ENCODE peak calls at places on chromosome 1, in five cellular contexts. W is NT2/D1; O is Peyer's patch; X is prostate gland; E is CD4-positive, alpha-beta memory T cell. A is an unnamed sample.

GRCh38 chr1:101520302-101520701 is 283.5 kb downstream of the S1PR1 start:
- DNase-seq in E (peak; percentile 22), W (peak; percentile 49), X (no peak), O (no peak), A (peak; percentile 35)

GRCh38 chr1:247415423-247416361 is at the start of gene NLRP3:
- DNase-seq in E (peak; percentile 43), X (no peak), O (peak; percentile 79), W (no peak), A (no peak)

GRCh38 chr1:193819376-193819775 is 633.0 kb upstream of the B3GALT2 start:
- DNase-seq in E (no peak), O (no peak), X (no peak), W (no peak), A (no peak)

GRCh38 chr1:54355931-54356679 is 50.1 kb downstream of the SSBP3 start:
- DNase-seq in W (no peak), E (no peak), X (no peak), O (no peak), A (no peak)

GRCh38 chr1:99814373-99814900 is 35.7 kb upstream of the AGL start:
- DNase-seq in E (no peak), W (no peak), X (no peak), O (no peak), A (no peak)

GRCh38 chr1:56993355-56993985 is 27.7 kb upstream of the C8B start:
- DNase-seq in X (no peak), O (no peak), W (no peak), E (no peak), A (no peak)

GRCh38 chr1:243917177-243917862 is 67.3 kb upstream of the AKT3 start:
- DNase-seq in X (peak; percentile 11), O (no peak), W (peak; percentile 74), E (peak; percentile 7), A (peak; percentile 87)

GRCh38 chr1:53727461-53727860 is 11.5 kb downstream of the GLIS1 start:
- DNase-seq in E (no peak), X (no peak), O (no peak), W (no peak), A (no peak)

GRCh38 chr1:220045356-220046051 is 801 bp downstream of the EPRS1 start:
- DNase-seq in W (no peak), X (no peak), O (no peak), E (peak; percentile 8), A (no peak)

GRCh38 chr1:33396188-33397124 is 34.4 kb downstream of the PHC2 start:
- DNase-seq in E (no peak), X (no peak), W (no peak), O (no peak), A (no peak)

GRCh38 chr1:169513208-169513607 is 27.5 kb upstream of the SLC19A2 start:
- DNase-seq in O (no peak), W (no peak), X (no peak), E (no peak), A (no peak)

GRCh38 chr1:110916669-110917306 is 43.8 kb downstream of the CD53 start:
- DNase-seq in O (no peak), X (no peak), E (no peak), W (no peak), A (no peak)

GRCh38 chr1:209844695-209845404 is 17.1 kb downstream of the UTP25 start:
- DNase-seq in W (no peak), X (no peak), O (no peak), E (no peak), A (no peak)

GRCh38 chr1:240092301-240093119 is 827 bp downstream of the FMN2 start:
- DNase-seq in W (no peak), O (no peak), E (no peak), X (no peak), A (no peak)

GRCh38 chr1:76770979-76771378 is 96.3 kb upstream of the ST6GALNAC5 start:
- DNase-seq in W (no peak), O (no peak), X (no peak), E (no peak), A (peak; percentile 88)

GRCh38 chr1:67001682-67002425 is 52.1 kb downstream of the SLC35D1 start:
- DNase-seq in X (no peak), O (no peak), W (no peak), E (no peak), A (no peak)

GRCh38 chr1:179169616-179170467 is 59.6 kb downstream of the ABL2 start:
- DNase-seq in W (no peak), O (no peak), X (no peak), E (no peak), A (no peak)

GRCh38 chr1:18532390-18533170 is 51.9 kb downstream of the KLHDC7A start:
- DNase-seq in W (no peak), E (no peak), X (no peak), O (no peak), A (no peak)

GRCh38 chr1:94039514-94039870 is 81.5 kb downstream of the ABCA4 start:
- DNase-seq in E (peak; percentile 23), X (peak; percentile 47), O (peak; percentile 38), W (peak; percentile 88), A (peak; percentile 89)

GRCh38 chr1:88228153-88228552 is 455.9 kb upstream of the PKN2 start:
- DNase-seq in W (no peak), E (no peak), X (no peak), O (no peak), A (no peak)

GRCh38 chr1:180773210-180773865 is 139.4 kb upstream of the KIAA1614 start:
- DNase-seq in E (no peak), X (no peak), W (no peak), O (no peak), A (no peak)

GRCh38 chr1:41672173-41672572 is 187.7 kb upstream of the EDN2 start:
- DNase-seq in X (peak; percentile 43), E (no peak), O (no peak), W (peak; percentile 63), A (peak; percentile 55)

GRCh38 chr1:27934818-27935549 is at the start of gene SMPDL3B:
- DNase-seq in X (peak; percentile 31), O (no peak), W (peak; percentile 80), E (no peak), A (no peak)

GRCh38 chr1:66478116-66478515 is 55.8 kb upstream of the SGIP1 start:
- DNase-seq in X (no peak), W (no peak), E (no peak), O (no peak), A (no peak)

GRCh38 chr1:67874501-67875111 is 41.3 kb upstream of the GNG12 start:
- DNase-seq in E (no peak), W (no peak), X (no peak), O (no peak), A (no peak)

GRCh38 chr1:58799650-58800049 is 15.8 kb upstream of the JUN start:
- DNase-seq in W (no peak), X (no peak), O (no peak), E (no peak), A (no peak)

GRCh38 chr1:56031011-56031410 is 548.4 kb downstream of the PLPP3 start:
- DNase-seq in W (no peak), O (no peak), X (no peak), E (no peak), A (no peak)

GRCh38 chr1:73593379-73593778 is 604.6 kb downstream of the LRRIQ3 start:
- DNase-seq in E (no peak), X (peak; percentile 72), W (peak; percentile 57), O (no peak), A (peak; percentile 18)

GRCh38 chr1:39409055-39409816 is 82.2 kb upstream of the BMP8A start:
- DNase-seq in W (peak; percentile 86), O (peak; percentile 39), X (no peak), E (no peak), A (peak; percentile 65)

GRCh38 chr1:914253-914890 is 9.4 kb upstream of the SAMD11 start:
- DNase-seq in O (no peak), W (no peak), X (no peak), E (no peak), A (no peak)
- H3K27me3 ChIP-seq in O (no peaks in the 10 kb centered on the region), W (peaks cover 44% of the 10 kb centered on the region), X (peaks cover 12% of the 10 kb centered on the region), E (no peaks in the 10 kb centered on the region), A (peaks cover 47% of the 10 kb centered on the region)

DNA sequence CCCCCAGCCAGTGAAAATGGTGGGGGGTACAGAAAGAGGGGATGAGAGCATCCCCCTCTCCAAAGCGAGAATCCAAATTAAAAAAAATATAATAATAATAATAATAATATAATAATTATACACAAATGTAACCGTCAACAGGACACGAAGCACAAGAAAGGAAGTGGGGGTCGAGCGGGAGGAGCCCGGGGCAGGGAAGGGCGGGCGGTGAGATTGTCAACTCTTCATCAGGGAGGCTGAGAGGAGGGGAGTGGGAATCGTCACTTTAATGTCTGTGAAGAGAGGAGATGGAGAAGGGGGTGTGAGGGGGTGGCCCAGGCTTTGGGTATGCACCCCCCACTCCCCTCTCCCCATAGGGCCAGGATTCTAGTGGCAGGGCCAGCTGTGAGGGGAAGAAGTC is 33.2 kb downstream of the MEF2D start:
- DNase-seq in E (no peak), X (no peak), O (no peak), W (no peak), A (no peak)
- H3K4me1 ChIP-seq in E (peaks cover 14% of the 10 kb centered on the region), X (peaks cover 37% of the 10 kb centered on the region), O (no peaks in the 10 kb centered on the region), W (peaks cover 29% of the 10 kb centered on the region), A (no peaks in the 10 kb centered on the region)

DNA sequence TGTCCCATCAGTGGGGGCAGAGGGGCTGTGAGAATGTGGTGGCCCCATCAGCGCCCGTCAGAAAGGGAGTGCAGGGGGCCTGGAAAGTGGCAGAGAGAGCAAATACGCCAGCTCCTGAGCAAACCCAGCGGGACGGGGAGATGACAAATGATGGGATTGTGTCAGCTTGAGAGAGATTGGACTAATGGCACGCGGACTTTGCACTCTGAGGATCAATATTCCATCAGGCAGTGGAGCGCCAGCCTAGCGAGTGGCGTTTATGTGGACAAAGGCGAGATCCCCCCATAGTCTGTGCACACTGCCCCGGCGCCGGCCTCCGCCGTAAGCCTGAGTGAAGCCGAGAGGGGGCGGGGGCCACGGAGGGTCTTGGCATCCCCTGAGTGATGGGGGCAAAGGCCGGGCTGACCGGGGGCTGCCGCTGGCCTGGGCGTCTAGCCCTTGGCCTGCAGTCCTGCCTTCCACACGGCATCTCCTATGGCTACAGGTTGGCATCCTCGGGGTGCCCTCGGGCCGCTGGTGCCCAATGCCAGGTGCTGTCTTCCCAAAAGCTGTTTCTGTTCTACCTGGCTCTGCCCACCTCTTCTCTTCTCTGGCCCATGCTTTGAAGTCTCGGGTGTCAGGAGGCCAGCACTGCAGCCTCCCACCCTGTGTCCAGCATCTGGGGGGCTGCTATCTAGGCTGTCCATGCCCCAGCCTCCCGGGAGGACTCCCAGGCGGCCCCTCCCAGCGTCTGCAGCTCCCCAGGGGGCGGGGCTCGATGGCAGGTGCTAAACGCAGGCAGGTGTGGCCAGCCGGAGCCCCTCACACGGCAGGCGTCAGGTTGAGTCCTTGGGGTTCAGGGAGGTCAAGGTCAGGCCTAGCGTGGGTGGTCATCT is 46.5 kb downstream of the PRDM16 start:
- DNase-seq in W (no peak), E (no peak), X (no peak), O (no peak), A (no peak)
- H3K9me3 ChIP-seq in W (no peaks in the 10 kb centered on the region), E (no peaks in the 10 kb centered on the region), X (no peaks in the 10 kb centered on the region), O (no peaks in the 10 kb centered on the region), A (no peaks in the 10 kb centered on the region)

DNA sequence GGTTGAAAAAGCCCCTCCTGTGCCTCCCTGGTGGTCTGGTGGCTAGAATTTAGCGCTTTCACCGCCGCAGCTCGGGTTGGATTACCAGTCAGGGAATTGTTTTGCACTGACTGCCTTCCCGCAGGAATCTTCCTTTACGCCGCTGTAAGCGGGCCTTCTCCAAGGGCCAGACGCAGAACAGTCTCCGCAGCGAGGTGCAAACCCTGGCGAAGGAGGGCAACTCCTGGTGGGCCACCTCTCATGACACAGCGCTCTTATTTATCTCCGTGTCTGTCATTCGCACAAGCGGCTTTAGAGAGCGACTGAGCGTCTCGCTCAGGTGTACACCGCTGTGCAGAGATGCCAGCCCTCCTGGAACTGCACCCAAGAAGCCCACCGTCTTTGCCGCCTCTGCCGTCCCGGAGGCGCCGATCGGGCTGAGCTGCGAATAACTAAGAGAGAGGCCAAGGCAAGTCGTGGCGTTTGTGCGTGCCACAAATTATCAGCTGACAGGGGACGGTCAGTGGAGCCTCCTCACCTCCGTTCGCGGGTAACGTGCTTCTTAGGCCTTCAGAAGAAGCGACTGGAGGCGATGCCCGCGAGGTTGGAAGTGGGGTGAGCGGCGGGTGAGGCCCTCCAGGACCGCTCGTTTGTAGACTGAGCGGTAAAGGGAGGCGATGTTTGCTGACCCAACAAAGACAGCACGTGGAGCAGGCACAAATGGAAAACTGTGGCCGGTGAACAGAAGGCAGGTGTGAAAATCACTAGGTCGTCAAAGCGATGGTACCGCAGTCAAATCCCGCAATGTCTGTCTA is 93.5 kb downstream of the PRKAB2 start:
- DNase-seq in W (no peak), O (no peak), X (no peak), E (no peak), A (no peak)
- H3K27me3 ChIP-seq in W (peaks cover 2% of the 10 kb centered on the region), O (no peaks in the 10 kb centered on the region), X (peaks cover 19% of the 10 kb centered on the region), E (peaks cover 29% of the 10 kb centered on the region), A (no peaks in the 10 kb centered on the region)